ENCODE peak calls at places on chromosomes 12 and 14, in four cellular contexts. E is cardiac fibroblast, Z is body of pancreas, Q is ovary. H is an unnamed sample.

GRCh38 chr12:101074940-101075680 is 134.9 kb downstream of the SLC5A8 start:
- DNase-seq in E (no peak), Z (no peak), Q (no peak), H (peak)

GRCh38 chr14:30638926-30639325 is 16.8 kb downstream of the SCFD1 start:
- DNase-seq in E (peak), Z (no peak), Q (no peak), H (no peak)

GRCh38 chr12:20487519-20487918 is 119.2 kb downstream of the PDE3A start:
- DNase-seq in E (no peak), Z (no peak), Q (no peak), H (no peak)

GRCh38 chr14:52402812-52403526 is 88.9 kb downstream of the PTGER2 start:
- DNase-seq in E (peak), Z (no peak), Q (no peak), H (peak)

GRCh38 chr14:83607682-83608081 is 1922.3 kb upstream of the FLRT2 start:
- DNase-seq in E (no peak), Z (no peak), Q (no peak), H (no peak)

GRCh38 chr12:990308-990648 is 745 bp upstream of the ERC1 start:
- DNase-seq in E (peak), Z (peak), Q (peak), H (peak)

GRCh38 chr12:110312581-110313360 is 31.7 kb downstream of the ATP2A2 start:
- DNase-seq in E (peak), Z (no peak), Q (peak), H (peak)

GRCh38 chr12:131105736-131106356 is 152.1 kb downstream of the ADGRD1 start:
- DNase-seq in E (no peak), Z (peak), Q (no peak), H (peak)

GRCh38 chr12:21248679-21249078 is 86.0 kb downstream of the SLCO1A2 start:
- DNase-seq in E (peak), Z (no peak), Q (no peak), H (peak)

GRCh38 chr12:753401-754237 is 1.2 kb downstream of the WNK1 start:
- DNase-seq in E (peak), Z (peak), Q (peak), H (peak)

GRCh38 chr12:106780010-106780625 is 5.6 kb downstream of the RIC8B start:
- DNase-seq in E (no peak), Z (no peak), Q (no peak), H (no peak)

GRCh38 chr14:59919582-59920377 is at the start of gene LRRC9:
- DNase-seq in E (peak), Z (peak), Q (peak), H (peak)

GRCh38 chr12:51897181-51897580 is 9.3 kb downstream of the ANKRD33 start:
- DNase-seq in E (peak), Z (no peak), Q (no peak), H (no peak)

GRCh38 chr14:51488569-51489220 is 163.0 kb upstream of the FRMD6 start:
- DNase-seq in E (no peak), Z (no peak), Q (no peak), H (no peak)

GRCh38 chr12:129696952-129697351 is 206.9 kb downstream of the TMEM132D start:
- DNase-seq in E (peak), Z (no peak), Q (no peak), H (no peak)

GRCh38 chr12:332581-333205 is 56.4 kb downstream of the KDM5A start:
- DNase-seq in E (peak), Z (no peak), Q (no peak), H (no peak)

GRCh38 chr14:39368261-39368959 is 63.8 kb downstream of the FBXO33 start:
- DNase-seq in E (peak), Z (peak), Q (peak), H (peak)

GRCh38 chr12:81209001-81209400 is 131.1 kb downstream of the ACSS3 start:
- DNase-seq in E (peak), Z (no peak), Q (no peak), H (no peak)

GRCh38 chr14:76995279-76996035 is 33.1 kb downstream of the IRF2BPL start:
- DNase-seq in E (no peak), Z (peak), Q (no peak), H (no peak)

DNA sequence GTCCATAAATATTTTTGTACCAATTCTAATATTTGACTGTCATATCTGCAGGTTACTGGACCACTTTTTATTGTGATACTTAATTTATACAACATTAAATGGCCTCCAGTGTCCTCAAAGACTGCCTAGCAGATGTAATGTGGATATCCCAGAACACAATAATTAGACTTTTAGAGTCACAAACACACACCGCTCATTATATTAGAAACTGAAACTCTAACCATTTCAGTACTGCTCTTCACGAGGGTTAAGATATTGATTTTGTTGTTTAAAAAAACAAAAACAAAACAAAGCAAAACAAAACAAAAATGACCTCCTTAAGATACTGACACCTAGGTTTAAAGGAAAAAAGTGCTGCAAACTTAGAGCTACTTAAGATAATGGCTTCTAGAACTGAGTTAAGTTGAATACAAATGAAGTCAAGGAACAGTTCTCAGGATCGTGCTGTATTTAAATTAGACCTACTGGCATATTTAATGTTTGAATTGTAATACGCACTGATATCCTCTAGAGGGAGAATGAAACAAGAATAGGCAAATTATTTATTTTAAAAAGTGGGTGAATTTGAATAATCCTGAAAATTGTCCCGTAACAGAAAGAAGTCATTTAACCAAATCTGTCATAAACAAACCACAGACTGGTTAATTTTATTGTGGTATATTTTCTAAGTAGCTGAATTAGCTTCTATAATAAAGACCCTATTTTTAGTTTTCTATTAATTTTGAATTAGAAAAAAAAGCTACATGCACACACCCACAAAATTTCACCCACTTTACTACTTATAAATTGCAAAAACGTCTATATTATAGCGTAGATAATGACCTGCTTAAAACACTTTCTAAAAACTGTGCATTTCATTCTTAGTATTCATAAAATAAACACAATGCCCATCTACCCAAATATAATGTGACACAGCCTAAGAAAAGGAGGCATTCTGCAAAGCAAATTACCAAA is 395.2 kb upstream of the DCN start:
- DNase-seq in E (peak), Z (no peak), Q (no peak), H (peak)
- TF ChIP-seq CTCF in E (peak), Z (peak), Q (peak), H (peak)

DNA sequence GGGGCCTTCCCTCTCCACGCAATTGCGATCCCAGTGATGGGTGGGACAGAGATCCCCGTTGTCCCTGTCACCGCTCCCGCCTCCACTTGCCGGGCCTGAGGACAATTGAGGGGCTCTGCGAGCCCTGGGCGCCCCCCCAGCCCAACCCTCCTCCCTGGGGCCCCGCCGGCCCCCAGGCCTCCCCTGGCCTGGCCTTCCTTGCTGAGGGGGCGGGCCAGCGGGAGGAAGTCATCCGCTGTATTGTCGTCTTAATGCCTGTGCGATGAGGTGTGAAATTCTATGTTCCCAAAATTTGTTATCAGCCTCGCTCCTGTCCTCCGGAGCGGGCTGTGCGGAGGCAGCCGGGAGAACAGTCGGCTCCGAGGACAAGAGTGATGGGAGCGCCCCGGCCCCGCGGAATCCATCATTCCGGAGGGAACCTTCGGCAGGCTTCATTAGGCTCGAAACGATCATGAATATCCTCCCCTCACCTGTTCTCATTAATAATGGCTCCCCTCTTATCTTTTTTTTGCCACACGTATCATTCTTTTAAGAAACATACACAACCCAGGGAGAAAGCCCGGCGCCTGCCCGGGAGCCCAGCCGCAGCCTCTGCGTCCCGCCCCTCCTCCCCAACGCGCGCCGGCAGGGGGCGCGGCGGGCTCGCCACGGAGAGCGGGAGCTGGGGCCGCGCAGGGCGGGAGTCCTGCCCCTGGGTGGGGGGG is 17.3 kb upstream of the DLK1 start:
- DNase-seq in E (peak), Z (no peak), Q (peak), H (no peak)
- TF ChIP-seq CTCF in E (no peak), Z (peak), Q (peak), H (no peak)

DNA sequence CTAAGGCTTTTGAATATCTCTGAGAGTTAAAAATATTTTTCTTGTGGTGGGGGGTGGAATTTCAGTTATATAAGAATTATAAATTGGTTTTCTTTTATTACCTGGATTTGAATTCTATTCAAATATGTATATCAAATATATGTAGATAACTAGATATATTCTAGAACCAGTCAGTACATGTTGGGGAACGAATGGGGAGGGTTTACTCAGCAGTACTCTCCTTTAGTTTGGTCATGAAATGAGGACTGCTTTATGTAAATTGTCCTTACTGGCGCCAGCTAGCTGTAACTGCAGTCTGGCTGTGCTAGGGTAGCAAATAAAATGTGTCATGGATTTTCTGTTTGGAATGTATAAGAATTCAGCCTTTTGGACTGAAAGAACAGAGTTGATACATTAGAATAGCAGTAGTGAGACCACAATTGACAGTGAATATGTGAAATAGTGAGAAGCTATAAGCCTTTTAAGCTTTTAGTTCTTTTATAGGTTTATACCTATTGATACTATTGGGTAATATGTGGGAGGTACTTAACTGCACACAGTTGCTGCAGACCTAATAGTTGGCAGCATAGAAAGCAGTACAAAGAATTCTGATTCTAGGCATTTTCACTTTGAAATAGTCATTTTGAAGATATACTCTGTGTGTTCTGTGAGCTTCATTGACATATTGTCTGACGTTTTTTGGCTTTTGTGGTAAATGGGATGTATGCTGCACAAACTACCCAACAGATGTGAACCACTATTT is 29.0 kb downstream of the ATF7IP start:
- DNase-seq in E (peak), Z (peak), Q (no peak), H (peak)
- TF ChIP-seq CTCF in E (peak), Z (peak), Q (no peak), H (no peak)

GRCh38 chr12:127149226-127149964 is 1117.6 kb upstream of the TMEM132C start:
- DNase-seq in E (peak), Z (no peak), Q (no peak), H (no peak)

GRCh38 chr12:127150479-127150878 is 1116.5 kb upstream of the TMEM132C start:
- DNase-seq in E (no peak), Z (no peak), Q (no peak), H (no peak)

GRCh38 chr12:127148318-127148717 is 1118.7 kb upstream of the TMEM132C start:
- DNase-seq in E (no peak), Z (no peak), Q (no peak), H (no peak)

GRCh38 chr12:127147724-127148123 is 1119.2 kb upstream of the TMEM132C start:
- DNase-seq in E (no peak), Z (no peak), Q (no peak), H (no peak)

DNA sequence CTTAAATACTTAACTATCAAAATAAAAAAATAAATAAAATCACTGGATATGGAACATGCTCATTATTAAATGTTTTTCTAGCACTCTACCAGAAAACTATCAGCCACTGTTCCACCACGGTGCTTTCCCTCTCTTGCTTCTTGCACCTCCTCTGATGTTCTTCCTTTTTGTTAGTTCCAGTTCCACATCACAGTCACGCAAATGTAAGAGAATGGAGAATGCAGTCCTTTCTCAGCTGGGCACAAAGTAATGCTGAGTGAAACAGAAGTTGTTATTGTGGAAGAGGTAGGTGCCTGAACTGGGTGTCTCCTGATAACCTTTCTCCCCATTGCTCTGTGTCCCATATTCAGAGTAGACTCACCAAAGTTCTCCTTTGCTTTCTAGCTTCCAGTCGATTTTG is 1116.9 kb upstream of the TMEM132C start:
- DNase-seq in E (no peak), Z (no peak), Q (no peak), H (peak)
- TF ChIP-seq CTCF in E (no peak), Z (no peak), Q (no peak), H (no peak)

DNA sequence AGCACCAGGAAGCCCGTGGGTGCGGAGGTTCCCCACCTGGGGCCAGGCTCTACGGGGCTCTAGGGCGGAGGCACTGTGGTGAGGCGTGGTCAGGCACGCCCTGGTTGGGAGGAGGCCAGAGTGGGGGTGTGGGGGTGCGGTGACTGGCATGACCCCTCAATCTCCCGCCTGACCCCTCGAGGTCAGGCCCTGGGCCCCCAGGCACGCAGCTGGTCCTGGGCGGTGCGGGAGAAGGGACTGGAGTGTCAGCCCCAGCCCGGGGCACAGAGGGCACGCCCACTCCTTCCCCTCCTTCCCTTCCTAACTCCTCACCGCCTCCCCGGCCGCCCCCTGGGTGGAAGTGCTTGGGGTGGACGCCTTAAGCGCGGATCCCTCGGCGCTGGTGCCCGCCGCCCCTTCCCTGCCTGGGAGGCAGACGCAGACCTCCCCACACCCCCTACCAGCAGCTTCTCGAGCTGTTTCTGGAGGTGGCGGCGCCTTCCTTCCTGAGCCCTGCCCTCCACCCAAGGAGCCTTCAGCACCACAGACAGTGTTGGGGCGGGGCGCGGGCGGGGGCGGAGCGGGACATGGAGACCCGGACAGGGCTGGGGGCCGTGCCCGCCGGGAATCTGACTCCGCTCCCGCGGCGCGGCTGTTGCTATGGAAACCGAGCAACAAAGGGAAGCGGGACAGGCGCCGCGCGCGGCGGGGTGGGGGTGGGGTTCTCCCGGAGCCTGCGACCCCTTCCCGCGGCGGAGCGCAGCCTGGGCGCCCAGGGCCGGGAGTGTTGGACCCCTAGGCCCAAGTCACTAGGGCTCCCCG is 744 bp upstream of the CRIP2 start:
- DNase-seq in E (peak), Z (peak), Q (peak), H (no peak)
- TF ChIP-seq CTCF in E (no peak), Z (no peak), Q (no peak), H (no peak)

GRCh38 chr12:67630373-67631088 is 18.0 kb upstream of the DYRK2 start:
- DNase-seq in E (peak), Z (peak), Q (peak), H (peak)
- TF ChIP-seq CTCF in E (no peak), Z (peak), Q (no peak), H (no peak)

GRCh38 chr12:42360747-42361403 is 34.9 kb downstream of the PPHLN1 start:
- DNase-seq in E (no peak), Z (no peak), Q (no peak), H (peak)

GRCh38 chr12:42370013-42370412 is 44.0 kb downstream of the PPHLN1 start:
- DNase-seq in E (no peak), Z (no peak), Q (no peak), H (no peak)

GRCh38 chr12:42361909-42362706 is 36.1 kb downstream of the PPHLN1 start:
- DNase-seq in E (no peak), Z (no peak), Q (no peak), H (no peak)

GRCh38 chr12:42364692-42365091 is 38.7 kb downstream of the PPHLN1 start:
- DNase-seq in E (no peak), Z (no peak), Q (no peak), H (no peak)
- TF ChIP-seq CTCF in E (no peak), Z (no peak), Q (no peak), H (no peak)